ENCODE peak calls at places on chromosomes 6 and 20, in four cellular contexts. W is HepG2, H is K562, R is GM12878. K is an unnamed sample.

GRCh38 chr6:125868996-125869395 is 78.2 kb downstream of the NCOA7 start:
- DNase-seq in W (no peak), H (peak; percentile 37), R (no peak), K (no peak)

GRCh38 chr20:46400253-46400652 is 6.2 kb downstream of the ELMO2 start:
- DNase-seq in W (no peak), H (no peak), R (no peak), K (no peak)

GRCh38 chr6:57109905-57110304 is 19.9 kb downstream of the ZNF451 start:
- DNase-seq in W (no peak), H (no peak), R (no peak), K (no peak)

GRCh38 chr6:24929255-24929654 is 6.5 kb downstream of the RIPOR2 start:
- DNase-seq in W (no peak), H (no peak), R (no peak), K (no peak)

GRCh38 chr20:34516874-34517542 is 786 bp downstream of the DYNLRB1 start:
- DNase-seq in W (no peak), H (peak; percentile 41), R (no peak), K (no peak)

GRCh38 chr20:31859998-31860380 is 10.3 kb downstream of the DUSP15 start:
- DNase-seq in W (no peak), H (no peak), R (no peak), K (no peak)

GRCh38 chr20:34824026-34824860 is 1.2 kb downstream of the NCOA6 start:
- DNase-seq in W (peak; percentile 79), H (peak; percentile 91), R (peak; percentile 58), K (peak; percentile 72)

GRCh38 chr6:154791561-154792317 is 58.5 kb downstream of the SCAF8 start:
- DNase-seq in W (no peak), H (no peak), R (no peak), K (no peak)

GRCh38 chr6:108846628-108847027 is 1.6 kb upstream of the ARMC2 start:
- DNase-seq in W (no peak), H (no peak), R (no peak), K (no peak)

GRCh38 chr20:56979125-56979524 is 287.3 kb downstream of the BMP7 start:
- DNase-seq in W (no peak), H (no peak), R (no peak), K (no peak)

GRCh38 chr20:40668449-40669228 is 20.4 kb downstream of the MAFB start:
- DNase-seq in W (peak; percentile 96), H (peak; percentile 5), R (no peak), K (no peak)

GRCh38 chr20:34954905-34955231 is 738 bp downstream of the GSS start:
- DNase-seq in W (peak; percentile 67), H (peak; percentile 76), R (no peak), K (peak; percentile 22)

GRCh38 chr20:12970372-12970821 is 38.4 kb upstream of the SPTLC3 start:
- DNase-seq in W (peak; percentile 74), H (no peak), R (no peak), K (no peak)

GRCh38 chr20:45391559-45391958 is 13.4 kb upstream of the TP53TG5 start:
- DNase-seq in W (no peak), H (no peak), R (no peak), K (no peak)

GRCh38 chr20:31661625-31662371 is 24.1 kb downstream of the COX4I2 start:
- DNase-seq in W (peak; percentile 76), H (peak; percentile 92), R (no peak), K (peak; percentile 87)

GRCh38 chr6:20211037-20211940 is 980 bp downstream of the MBOAT1 start:
- DNase-seq in W (no peak), H (peak; percentile 63), R (no peak), K (peak; percentile 25)

GRCh38 chr6:127051571-127052260 is 66.8 kb upstream of the RSPO3 start:
- DNase-seq in W (no peak), H (no peak), R (no peak), K (no peak)

GRCh38 chr20:44471481-44471882 is 4.2 kb upstream of the TTPAL start:
- DNase-seq in W (peak; percentile 86), H (peak; percentile 16), R (no peak), K (no peak)

GRCh38 chr20:61256365-61256764 is 4.3 kb downstream of the CDH4 start:
- DNase-seq in W (no peak), H (no peak), R (no peak), K (no peak)

GRCh38 chr20:17960927-17961599 is 7.5 kb downstream of the SNX5 start:
- DNase-seq in W (peak; percentile 91), H (no peak), R (no peak), K (no peak)

GRCh38 chr20:32707691-32708581 is 34.2 kb upstream of the C20orf203 start:
- DNase-seq in W (no peak), H (no peak), R (no peak), K (no peak)

GRCh38 chr6:68559052-68559451 is 76.0 kb upstream of the ADGRB3 start:
- DNase-seq in W (no peak), H (peak; percentile 24), R (no peak), K (no peak)

GRCh38 chr6:119814609-119815400 is 465.2 kb upstream of the MAN1A1 start:
- DNase-seq in W (no peak), H (no peak), R (no peak), K (no peak)
- TF ChIP-seq SP1 in W (no peak), H (no peak), R (no peak), K (no peak)

GRCh38 chr20:11652128-11652527 is 265.6 kb upstream of the BTBD3 start:
- DNase-seq in W (no peak), H (no peak), R (no peak), K (no peak)

GRCh38 chr20:11651647-11652046 is 266.0 kb upstream of the BTBD3 start:
- DNase-seq in W (no peak), H (no peak), R (no peak), K (no peak)

GRCh38 chr20:11651138-11651537 is 266.6 kb upstream of the BTBD3 start:
- DNase-seq in W (no peak), H (no peak), R (no peak), K (no peak)

GRCh38 chr20:11646359-11646758 is 271.3 kb upstream of the BTBD3 start:
- DNase-seq in W (no peak), H (no peak), R (no peak), K (peak; percentile 15)
- TF ChIP-seq CREM in W (no peak), H (no peak), R (no peak), K (no peak)

GRCh38 chr6:39934060-39934757 is at the start of gene MOCS1:
- DNase-seq in W (peak; percentile 70), H (peak; percentile 85), R (no peak), K (peak; percentile 87)
- TF ChIP-seq CREB1 in W (no peak), H (no peak), R (no peak), K (no peak)

DNA sequence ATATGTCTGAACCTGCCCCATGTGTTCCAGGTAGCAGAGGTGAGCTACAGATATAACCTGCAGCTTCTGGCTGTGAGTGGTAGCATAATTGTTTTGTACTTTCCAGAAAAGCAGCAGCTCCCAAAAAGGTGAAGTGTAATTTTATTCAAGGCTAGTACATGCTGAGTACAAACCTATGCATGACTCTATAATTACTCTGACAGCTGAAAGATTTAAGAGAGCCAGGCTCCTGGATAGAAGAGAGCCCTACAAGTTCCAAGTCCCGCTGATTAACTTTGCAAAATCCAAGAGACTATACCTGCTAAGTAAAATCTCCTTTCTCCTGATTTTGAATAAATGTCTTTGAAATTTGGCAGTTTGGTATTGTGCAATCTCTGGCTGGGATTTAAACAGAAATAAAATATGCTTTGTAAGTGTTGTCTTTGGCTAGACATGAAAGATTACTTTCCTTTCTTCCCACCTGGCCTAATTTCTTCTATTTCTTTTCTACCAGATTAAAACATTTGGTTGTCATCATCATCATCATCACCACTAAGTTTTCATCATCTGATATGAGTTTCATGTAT is 79.5 kb downstream of the CTNNBL1 start:
- DNase-seq in W (no peak), H (no peak), R (no peak), K (no peak)
- TF ChIP-seq SP1 in W (no peak), H (no peak), R (no peak), K (no peak)

DNA sequence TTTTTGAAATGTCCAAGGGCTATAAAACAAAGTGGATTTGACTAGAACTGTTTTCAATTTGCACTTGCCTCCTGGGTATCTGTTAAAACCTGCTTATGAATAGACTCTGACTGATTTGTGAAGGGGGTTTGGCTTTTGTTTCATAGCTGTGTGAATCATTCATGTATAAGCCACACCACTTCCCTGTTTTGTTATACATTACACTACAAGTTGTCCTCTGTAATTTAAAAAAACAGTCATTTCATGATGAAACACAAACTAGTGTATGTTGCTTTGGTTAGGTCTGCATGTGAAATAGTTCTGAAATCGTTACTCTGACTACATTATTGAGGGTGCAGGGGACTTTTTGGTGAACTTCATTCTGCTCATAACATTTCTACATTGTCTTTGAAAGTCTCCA is 121.7 kb downstream of the NKAIN2 start:
- DNase-seq in W (no peak), H (no peak), R (peak; percentile 47), K (no peak)
- TF ChIP-seq CREM in W (no peak), H (no peak), R (no peak), K (no peak)

GRCh38 chr6:83536034-83536646 is 23.8 kb downstream of the PRSS35 start:
- DNase-seq in W (peak; percentile 29), H (peak; percentile 72), R (peak; percentile 8), K (peak; percentile 74)
- TF ChIP-seq CREB1 in W (no peak), H (no peak), R (no peak), K (no peak)

GRCh38 chr6:110617057-110617456 is 140.6 kb upstream of the SLC22A16 start:
- DNase-seq in W (no peak), H (no peak), R (peak; percentile 53), K (no peak)
- TF ChIP-seq SP1 in W (no peak), H (no peak), R (no peak), K (no peak)

GRCh38 chr6:51029576-51029975 is 210.9 kb downstream of the TFAP2B start:
- DNase-seq in W (no peak), H (no peak), R (no peak), K (no peak)
- TF ChIP-seq CREM in W (no peak), H (no peak), R (no peak), K (no peak)

GRCh38 chr6:79225718-79226117 is 8.8 kb downstream of the HMGN3 start:
- DNase-seq in W (no peak), H (no peak), R (no peak), K (no peak)

GRCh38 chr6:79227445-79227844 is 7.0 kb downstream of the HMGN3 start:
- DNase-seq in W (no peak), H (no peak), R (no peak), K (no peak)

DNA sequence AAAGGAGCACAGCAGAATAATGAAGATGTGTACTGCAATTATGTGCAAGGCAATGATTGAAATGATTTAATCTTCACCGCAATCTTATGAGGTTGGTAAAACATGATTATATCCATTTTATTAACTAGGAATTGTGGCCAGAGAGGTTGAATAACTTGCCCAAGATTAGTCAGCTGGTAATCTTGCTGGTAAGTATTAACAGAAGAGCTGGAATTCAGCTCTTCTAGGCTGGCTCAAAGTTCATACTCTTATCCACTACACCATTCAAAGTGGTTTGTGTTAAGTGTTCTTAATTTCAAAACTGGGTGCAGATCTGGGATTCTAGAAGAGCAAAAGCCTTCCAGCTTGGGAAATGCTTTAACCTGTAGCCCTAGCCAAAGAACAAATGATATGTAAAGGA is 10.5 kb downstream of the HMGN3 start:
- DNase-seq in W (peak; percentile 52), H (no peak), R (no peak), K (no peak)
- TF ChIP-seq CREB1 in W (no peak), H (no peak), R (no peak), K (no peak)